ENCODE peak calls at places on chromosomes 6 and 20, in five cellular contexts. G, H, J, Z and T are unnamed samples.

GRCh38 chr20:9066196-9066595 is 2.7 kb upstream of the PLCB4 start:
- DNase-seq in G (no peak), H (no peak), J (no peak), Z (no peak), T (no peak)

GRCh38 chr6:105035299-105035698 is 78.4 kb downstream of the LIN28B start:
- DNase-seq in G (no peak), H (no peak), J (no peak), Z (no peak), T (no peak)

GRCh38 chr20:18094191-18094590 is 36.5 kb upstream of the OVOL2 start:
- DNase-seq in G (no peak), H (no peak), J (no peak), Z (no peak), T (no peak)

GRCh38 chr20:58637466-58638198 is 13.5 kb upstream of the STX16 start:
- DNase-seq in G (no peak), H (no peak), J (no peak), Z (no peak), T (no peak)

GRCh38 chr20:45782890-45783289 is 8.8 kb downstream of the WFDC3 start:
- DNase-seq in G (no peak), H (no peak), J (no peak), Z (no peak), T (no peak)

GRCh38 chr6:167255918-167256553 is 35.1 kb upstream of the UNC93A start:
- DNase-seq in G (no peak), H (peak), J (no peak), Z (peak), T (no peak)

GRCh38 chr6:138085839-138086222 is 21.4 kb downstream of the PERP start:
- DNase-seq in G (no peak), H (no peak), J (no peak), Z (no peak), T (no peak)

GRCh38 chr20:11372831-11373230 is 544.9 kb upstream of the BTBD3 start:
- DNase-seq in G (no peak), H (peak), J (no peak), Z (no peak), T (no peak)

GRCh38 chr6:119521251-119521650 is 171.7 kb upstream of the MAN1A1 start:
- DNase-seq in G (no peak), H (no peak), J (no peak), Z (no peak), T (no peak)

GRCh38 chr6:42453027-42453648 is 1.4 kb upstream of the TRERF1 start:
- DNase-seq in G (peak), H (peak), J (peak), Z (peak), T (peak)

GRCh38 chr6:38290133-38290801 is 349.5 kb downstream of the BTBD9 start:
- DNase-seq in G (no peak), H (no peak), J (no peak), Z (no peak), T (no peak)

GRCh38 chr6:169328112-169328801 is 74.6 kb upstream of the THBS2 start:
- DNase-seq in G (peak), H (no peak), J (no peak), Z (no peak), T (peak)

GRCh38 chr6:21922086-21922485 is 328.5 kb downstream of the SOX4 start:
- DNase-seq in G (peak), H (peak), J (no peak), Z (peak), T (no peak)

GRCh38 chr20:45308078-45308778 is at the start of gene MATN4:
- DNase-seq in G (no peak), H (peak), J (no peak), Z (peak), T (no peak)

GRCh38 chr6:18254793-18255192 is 9.5 kb downstream of the DEK start:
- DNase-seq in G (no peak), H (no peak), J (no peak), Z (no peak), T (no peak)

GRCh38 chr6:46849361-46849690 is 56.1 kb downstream of the MEP1A start:
- DNase-seq in G (no peak), H (no peak), J (no peak), Z (no peak), T (no peak)

GRCh38 chr6:77740380-77740779 is 87.5 kb downstream of the MEI4 start:
- DNase-seq in G (peak), H (no peak), J (no peak), Z (peak), T (no peak)

GRCh38 chr6:6592836-6593235 is 4.3 kb downstream of the LY86 start:
- DNase-seq in G (no peak), H (no peak), J (no peak), Z (no peak), T (no peak)

GRCh38 chr20:32823078-32823477 is 3.3 kb downstream of the MAPRE1 start:
- DNase-seq in G (peak), H (peak), J (peak), Z (no peak), T (peak)

GRCh38 chr20:51449498-51450220 is 92.9 kb downstream of the NFATC2 start:
- DNase-seq in G (no peak), H (no peak), J (no peak), Z (no peak), T (no peak)

GRCh38 chr20:58850693-58851174 is at the start of gene GNAS-AS1:
- DNase-seq in G (peak), H (peak), J (peak), Z (peak), T (peak)

GRCh38 chr6:168190646-168191443 is 111.8 kb upstream of the FRMD1 start:
- DNase-seq in G (no peak), H (no peak), J (peak), Z (no peak), T (no peak)

GRCh38 chr6:56608332-56608731 is 34.4 kb downstream of the DST start:
- DNase-seq in G (no peak), H (no peak), J (no peak), Z (no peak), T (no peak)

GRCh38 chr6:45650527-45651135 is 272.9 kb upstream of the SUPT3H start:
- DNase-seq in G (peak), H (peak), J (no peak), Z (no peak), T (peak)

GRCh38 chr20:1272368-1273155 is 6.5 kb downstream of the SNPH start:
- DNase-seq in G (no peak), H (no peak), J (peak), Z (no peak), T (no peak)

GRCh38 chr6:34240329-34241248 is 3.9 kb downstream of the HMGA1 start:
- DNase-seq in G (no peak), H (no peak), J (no peak), Z (no peak), T (no peak)

GRCh38 chr20:18003897-18004296 is 35.1 kb downstream of the MGME1 start:
- DNase-seq in G (no peak), H (no peak), J (no peak), Z (no peak), T (no peak)

DNA sequence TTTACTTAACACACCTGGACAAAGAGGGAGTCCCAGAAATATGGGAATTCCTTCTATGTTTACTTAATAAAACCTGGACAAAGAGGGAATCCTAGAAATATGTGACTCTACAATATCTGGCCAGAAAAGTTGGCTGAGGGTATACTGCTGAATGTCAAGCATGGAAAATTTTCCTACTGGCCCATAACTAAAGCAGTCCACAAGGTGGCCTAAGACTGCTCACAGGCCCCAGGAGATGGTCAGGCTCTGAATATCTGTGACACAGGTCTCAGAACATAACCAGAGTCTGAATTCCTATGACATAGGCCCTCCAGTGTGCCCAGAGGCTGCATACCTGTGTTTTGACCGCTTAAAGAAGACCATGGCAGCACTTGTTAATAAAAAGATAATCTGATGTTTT is 578.2 kb upstream of the NRSN1 start:
- DNase-seq in G (no peak), H (peak), J (peak), Z (peak), T (no peak)
- H3K27ac ChIP-seq in G (no peak), H (no peak), J (no peak), Z (no peak), T (no peak)

GRCh38 chr20:25058797-25059486 is 1.0 kb upstream of the ACSS1 start:
- DNase-seq in G (no peak), H (no peak), J (peak), Z (peak), T (no peak)
- H3K4me3 ChIP-seq in G (peak), H (no peak), J (peak), Z (peak), T (peak)

DNA sequence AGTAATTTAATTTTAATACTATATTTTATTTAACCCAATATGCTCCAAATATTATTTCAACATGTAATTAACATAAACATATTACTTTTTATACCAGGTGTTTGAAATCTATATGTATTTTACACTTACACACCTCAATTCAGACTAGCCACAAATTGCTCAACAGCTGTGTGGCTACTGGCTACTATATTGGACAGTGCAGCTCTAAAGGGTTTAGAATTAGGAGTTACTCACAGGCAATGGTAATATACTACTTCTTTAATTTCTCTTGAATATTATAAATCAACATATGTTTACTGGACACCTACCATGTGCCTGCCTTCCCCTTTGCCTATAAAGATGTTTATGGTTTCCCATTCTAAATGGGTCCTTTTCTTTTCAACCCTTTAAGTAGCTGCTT is 2.3 kb downstream of the MTRF1L start:
- DNase-seq in G (no peak), H (no peak), J (no peak), Z (no peak), T (no peak)
- H3K27ac ChIP-seq in G (no peak), H (no peak), J (no peak), Z (no peak), T (no peak)

GRCh38 chr6:35483892-35484645 is 12.8 kb downstream of the TEAD3 start:
- DNase-seq in G (no peak), H (no peak), J (no peak), Z (no peak), T (no peak)

GRCh38 chr6:35485402-35485877 is 11.4 kb downstream of the TEAD3 start:
- DNase-seq in G (no peak), H (peak), J (no peak), Z (peak), T (no peak)

GRCh38 chr6:35484921-35485392 is 11.9 kb downstream of the TEAD3 start:
- DNase-seq in G (no peak), H (peak), J (no peak), Z (no peak), T (no peak)

GRCh38 chr6:35487653-35488516 is 9.0 kb downstream of the TEAD3 start:
- DNase-seq in G (peak), H (no peak), J (no peak), Z (peak), T (no peak)

GRCh38 chr6:35486005-35486925 is 10.6 kb downstream of the TEAD3 start:
- DNase-seq in G (no peak), H (peak), J (peak), Z (peak), T (no peak)
- H3K4me3 ChIP-seq in G (no peak), H (no peak), J (peak), Z (peak), T (no peak)

GRCh38 chr20:23436681-23437080 is 2.8 kb upstream of the CSTL1 start:
- DNase-seq in G (no peak), H (no peak), J (no peak), Z (no peak), T (peak)
- H3K27ac ChIP-seq in G (no peak), H (no peak), J (no peak), Z (no peak), T (no peak)

DNA sequence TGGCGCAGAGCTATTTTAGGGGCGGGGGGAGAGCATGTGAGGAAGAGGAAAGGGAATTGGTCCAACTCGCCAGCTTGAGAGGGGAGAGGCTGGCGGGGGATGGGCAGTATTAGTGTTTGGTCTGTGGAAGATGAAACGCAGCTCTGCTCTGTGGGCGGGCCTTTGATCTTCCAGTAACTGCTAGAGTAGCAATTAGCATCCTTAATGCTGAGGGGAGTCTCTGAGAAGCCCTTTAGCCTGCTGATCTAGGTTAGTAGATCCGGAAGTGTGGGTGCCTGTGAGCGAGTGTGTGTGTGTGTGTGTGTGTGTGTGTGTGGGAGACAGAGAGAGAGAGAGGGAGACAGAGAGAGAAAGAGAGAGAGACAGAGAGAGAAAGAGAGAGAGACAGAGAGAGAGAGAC is 117.2 kb upstream of the BACH2 start:
- DNase-seq in G (peak), H (peak), J (peak), Z (peak), T (no peak)
- H3K4me3 ChIP-seq in G (peak), H (no peak), J (no peak), Z (peak), T (peak)

GRCh38 chr6:145736854-145737181 is 1.5 kb upstream of the EPM2A start:
- DNase-seq in G (peak), H (no peak), J (no peak), Z (no peak), T (no peak)
- H3K27ac ChIP-seq in G (peak), H (no peak), J (no peak), Z (no peak), T (no peak)

GRCh38 chr20:3681931-3682820 is at the start of gene ADAM33:
- DNase-seq in G (peak), H (no peak), J (peak), Z (peak), T (no peak)
- H3K4me3 ChIP-seq in G (peak), H (peak), J (peak), Z (peak), T (peak)

DNA sequence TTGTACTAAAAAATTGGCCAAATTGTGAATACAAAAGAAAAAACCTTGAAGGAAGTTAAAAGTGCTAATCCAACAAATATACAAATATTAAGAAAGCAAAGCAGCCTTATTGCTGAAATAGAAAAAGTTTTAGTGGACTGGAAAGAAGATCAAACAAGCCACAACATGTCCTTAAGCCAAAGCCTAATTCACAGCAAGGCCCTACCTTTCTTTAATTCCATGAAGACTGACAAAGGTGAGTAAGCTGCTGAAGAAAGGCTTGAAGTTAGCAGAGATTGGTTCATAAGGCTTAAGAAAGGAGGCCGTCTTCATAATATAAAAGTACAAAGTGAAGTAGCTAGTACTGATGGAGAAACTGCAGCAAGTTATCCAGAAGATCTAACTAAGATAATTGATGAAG is 53.5 kb downstream of the TINAG start:
- DNase-seq in G (no peak), H (no peak), J (no peak), Z (no peak), T (no peak)
- H3K27ac ChIP-seq in G (no peak), H (no peak), J (no peak), Z (no peak), T (no peak)

GRCh38 chr6:150607044-150607650 is 7.5 kb downstream of the PLEKHG1 start:
- DNase-seq in G (no peak), H (no peak), J (no peak), Z (no peak), T (no peak)

GRCh38 chr6:150606258-150607043 is 6.8 kb downstream of the PLEKHG1 start:
- DNase-seq in G (no peak), H (peak), J (no peak), Z (no peak), T (no peak)

GRCh38 chr6:150600302-150601017 is 775 bp downstream of the PLEKHG1 start:
- DNase-seq in G (peak), H (peak), J (peak), Z (peak), T (peak)

GRCh38 chr6:150605333-150605732 is 5.6 kb downstream of the PLEKHG1 start:
- DNase-seq in G (no peak), H (no peak), J (no peak), Z (no peak), T (no peak)

DNA sequence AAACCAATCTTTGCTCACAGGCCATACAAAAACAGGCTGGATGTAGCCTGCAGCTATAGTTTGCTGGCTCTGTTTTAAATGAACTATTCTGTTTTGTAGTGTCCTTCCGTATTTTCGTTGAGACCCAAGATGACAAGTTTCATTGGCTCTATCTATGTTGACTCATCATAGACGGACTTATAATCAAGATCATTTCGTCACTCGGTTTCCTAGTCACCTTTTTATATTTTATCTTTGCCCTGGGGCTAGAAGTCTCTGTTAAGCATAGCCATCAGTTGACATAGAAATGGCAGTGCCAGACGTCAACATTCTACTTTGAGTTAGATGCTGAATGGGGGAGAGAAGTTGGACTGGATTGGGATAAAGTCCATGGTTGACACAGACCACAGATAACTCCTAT is 4.8 kb downstream of the PLEKHG1 start:
- DNase-seq in G (no peak), H (no peak), J (no peak), Z (no peak), T (no peak)
- H3K4me3 ChIP-seq in G (no peak), H (no peak), J (no peak), Z (no peak), T (no peak)